ENCODE peak calls at places on chromosomes 6 and 20, in nine cellular contexts. F is AG10803, D is BJ, A is fibroblast of lung, M is AG04450, W is AG09309, O is upper lobe of left lung, P is pancreas, R is kidney. E is an unnamed sample.

GRCh38 chr6:42336431-42336830 is 115.3 kb downstream of the TRERF1 start:
- DNase-seq in F (no peak), D (no peak), A (no peak), M (no peak), W (no peak), O (no peak), P (no peak), R (no peak), E (no peak)

GRCh38 chr6:133341607-133342158 is 100.5 kb downstream of the EYA4 start:
- DNase-seq in F (peak), D (peak), A (peak), M (peak), W (peak), O (no peak), P (no peak), R (no peak), E (no peak)

GRCh38 chr20:19583532-19584175 is 174.4 kb upstream of the RIN2 start:
- DNase-seq in F (peak), D (no peak), A (peak), M (no peak), W (peak), O (no peak), P (peak), R (peak), E (peak)

GRCh38 chr6:50147371-50147770 is 97.6 kb upstream of the DEFB112 start:
- DNase-seq in F (no peak), D (peak), A (peak), M (no peak), W (no peak), O (no peak), P (no peak), R (no peak), E (no peak)

GRCh38 chr6:17725083-17725482 is 18.4 kb upstream of the NUP153 start:
- DNase-seq in F (peak), D (no peak), A (peak), M (no peak), W (no peak), O (no peak), P (no peak), R (peak), E (no peak)

GRCh38 chr20:61389077-61389476 is 137.0 kb downstream of the CDH4 start:
- DNase-seq in F (no peak), D (no peak), A (no peak), M (no peak), W (no peak), O (no peak), P (no peak), R (no peak), E (no peak)

GRCh38 chr6:155248021-155249001 is 15.5 kb upstream of the CLDN20 start:
- DNase-seq in F (peak), D (no peak), A (peak), M (peak), W (peak), O (peak), P (no peak), R (no peak), E (peak)

GRCh38 chr20:51696304-51697118 is 71.7 kb downstream of the ATP9A start:
- DNase-seq in F (no peak), D (no peak), A (peak), M (no peak), W (no peak), O (no peak), P (no peak), R (no peak), E (no peak)

GRCh38 chr20:63047267-63047666 is 40.5 kb upstream of the BHLHE23 start:
- DNase-seq in F (no peak), D (no peak), A (no peak), M (no peak), W (no peak), O (no peak), P (no peak), R (no peak), E (no peak)

GRCh38 chr6:149129401-149130077 is 188.0 kb upstream of the TAB2 start:
- DNase-seq in F (peak), D (peak), A (peak), M (peak), W (peak), O (no peak), P (no peak), R (no peak), E (no peak)

GRCh38 chr6:33250731-33251130 is 20.9 kb downstream of the VPS52 start:
- DNase-seq in F (no peak), D (no peak), A (no peak), M (no peak), W (no peak), O (peak), P (no peak), R (no peak), E (no peak)
- H3K4me3 ChIP-seq in F (peak), D (no peak), A (peak), M (peak), W (no peak), O (no peak), P (no peak), R (no peak), E (no peak)

GRCh38 chr20:432208-432607 is 24.1 kb downstream of the RBCK1 start:
- DNase-seq in F (no peak), D (no peak), A (no peak), M (no peak), W (no peak), O (peak), P (no peak), R (no peak), E (no peak)
- TF ChIP-seq CTCF in F (no peak), D (no peak), A (no peak), M (no peak), W (no peak), O (no peak), P (no peak), R (no peak), E (no peak)

DNA sequence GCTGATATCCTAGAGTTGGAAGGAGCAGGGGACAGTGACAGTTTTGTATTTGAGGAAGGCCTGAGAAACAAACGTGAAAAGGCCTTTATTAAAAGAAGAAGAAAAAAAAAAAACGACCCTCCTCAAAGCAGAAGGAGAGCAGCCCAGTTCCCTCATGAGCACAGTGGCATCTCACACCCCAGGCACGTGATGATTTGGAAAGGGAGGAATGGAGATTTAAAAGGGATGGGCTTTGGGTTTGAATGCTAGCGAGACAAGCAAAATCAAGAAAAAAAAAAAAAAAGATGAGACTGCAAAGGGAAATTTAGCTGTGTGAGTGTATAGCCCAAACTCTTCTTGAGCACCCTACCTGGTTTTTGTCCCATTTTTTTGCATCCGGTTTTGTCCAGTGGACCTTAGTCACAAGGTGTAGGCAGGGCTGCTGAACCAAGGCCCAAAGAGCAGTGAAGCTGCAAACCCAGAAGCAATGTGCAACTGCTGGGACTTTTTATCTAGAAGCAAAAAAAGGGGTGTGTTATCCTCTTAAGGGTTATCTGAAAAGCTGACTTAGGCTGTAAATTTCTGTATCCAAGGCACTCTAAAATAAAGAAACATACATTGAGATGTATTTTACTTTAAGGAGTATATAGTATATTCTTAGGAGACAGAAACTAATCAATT is 54.5 kb upstream of the RREB1 start:
- DNase-seq in F (no peak), D (no peak), A (no peak), M (no peak), W (no peak), O (no peak), P (no peak), R (no peak), E (no peak)
- H3K4me3 ChIP-seq in F (no peak), D (no peak), A (no peak), M (no peak), W (no peak), O (peak), P (peak), R (no peak), E (no peak)

GRCh38 chr6:35147101-35147885 is 6.2 kb upstream of the TCP11 start:
- DNase-seq in F (no peak), D (no peak), A (no peak), M (no peak), W (no peak), O (no peak), P (no peak), R (no peak), E (no peak)
- TF ChIP-seq CTCF in F (no peak), D (no peak), A (no peak), M (no peak), W (no peak), O (no peak), P (no peak), R (no peak), E (no peak)

E was measured in GM12864.